ENCODE peak calls at places on chromosomes 5 and 9, in four cellular contexts. X is tibial artery, B is neural crest cell, A is neural progenitor cell. W is an unnamed sample.

GRCh38 chr5:17283121-17283415 is 65.6 kb downstream of the BASP1 start:
- DNase-seq in X (no peak), B (no peak), A (no peak), W (no peak)

GRCh38 chr9:36258989-36259315 is 704 bp upstream of the GNE start:
- DNase-seq in X (no peak), B (no peak), A (no peak), W (no peak)

GRCh38 chr5:132029609-132030008 is 18.2 kb upstream of the ACSL6 start:
- DNase-seq in X (no peak), B (no peak), A (no peak), W (no peak)

GRCh38 chr9:71608825-71609452 is 159.4 kb downstream of the CEMIP2 start:
- DNase-seq in X (no peak), B (no peak), A (peak), W (no peak)

GRCh38 chr9:36942891-36943290 is 91.2 kb downstream of the PAX5 start:
- DNase-seq in X (no peak), B (no peak), A (no peak), W (no peak)

GRCh38 chr5:150398432-150399157 is 14.1 kb downstream of the CD74 start:
- DNase-seq in X (no peak), B (no peak), A (no peak), W (no peak)

GRCh38 chr5:168282120-168282519 is 9.3 kb upstream of the WWC1 start:
- DNase-seq in X (no peak), B (no peak), A (peak), W (no peak)

GRCh38 chr5:160311491-160312138 is 749 bp downstream of the CCNJL start:
- DNase-seq in X (no peak), B (peak), A (no peak), W (no peak)

GRCh38 chr5:108615216-108615615 is 132.5 kb upstream of the FER start:
- DNase-seq in X (no peak), B (no peak), A (no peak), W (no peak)

GRCh38 chr5:33209252-33209651 is 231.5 kb upstream of the TARS1 start:
- DNase-seq in X (no peak), B (no peak), A (no peak), W (no peak)

GRCh38 chr9:101176384-101176783 is 147.9 kb downstream of the PLPPR1 start:
- DNase-seq in X (no peak), B (no peak), A (no peak), W (no peak)

GRCh38 chr9:38339087-38339486 is 53.4 kb upstream of the ALDH1B1 start:
- DNase-seq in X (no peak), B (no peak), A (no peak), W (no peak)

GRCh38 chr5:149170292-149170691 is 29.0 kb downstream of the ABLIM3 start:
- DNase-seq in X (no peak), B (no peak), A (no peak), W (no peak)

GRCh38 chr9:68775003-68775730 is 70.1 kb downstream of the PIP5K1B start:
- DNase-seq in X (no peak), B (no peak), A (no peak), W (no peak)

GRCh38 chr9:94018628-94019027 is 63.5 kb upstream of the BARX1 start:
- DNase-seq in X (no peak), B (no peak), A (no peak), W (no peak)

GRCh38 chr5:133848306-133848924 is 120.0 kb downstream of the C5orf15 start:
- DNase-seq in X (no peak), B (no peak), A (no peak), W (no peak)

GRCh38 chr5:174829511-174829864 is 105.1 kb downstream of the MSX2 start:
- DNase-seq in X (no peak), B (no peak), A (no peak), W (no peak)

GRCh38 chr5:179225387-179225786 is 119.9 kb downstream of the ADAMTS2 start:
- DNase-seq in X (peak), B (no peak), A (no peak), W (no peak)

GRCh38 chr5:83744851-83745250 is 24.2 kb upstream of the HAPLN1 start:
- DNase-seq in X (no peak), B (no peak), A (no peak), W (no peak)

GRCh38 chr9:70672136-70672535 is 257.7 kb upstream of the KLF9 start:
- DNase-seq in X (no peak), B (no peak), A (no peak), W (no peak)

GRCh38 chr5:112348915-112349314 is 70.2 kb downstream of the EPB41L4A start:
- DNase-seq in X (no peak), B (no peak), A (no peak), W (no peak)

GRCh38 chr9:70083429-70083828 is 39.8 kb downstream of the MAMDC2 start:
- DNase-seq in X (no peak), B (no peak), A (peak), W (no peak)

GRCh38 chr5:118653155-118653554 is 335.2 kb downstream of the DTWD2 start:
- DNase-seq in X (no peak), B (no peak), A (no peak), W (no peak)

DNA sequence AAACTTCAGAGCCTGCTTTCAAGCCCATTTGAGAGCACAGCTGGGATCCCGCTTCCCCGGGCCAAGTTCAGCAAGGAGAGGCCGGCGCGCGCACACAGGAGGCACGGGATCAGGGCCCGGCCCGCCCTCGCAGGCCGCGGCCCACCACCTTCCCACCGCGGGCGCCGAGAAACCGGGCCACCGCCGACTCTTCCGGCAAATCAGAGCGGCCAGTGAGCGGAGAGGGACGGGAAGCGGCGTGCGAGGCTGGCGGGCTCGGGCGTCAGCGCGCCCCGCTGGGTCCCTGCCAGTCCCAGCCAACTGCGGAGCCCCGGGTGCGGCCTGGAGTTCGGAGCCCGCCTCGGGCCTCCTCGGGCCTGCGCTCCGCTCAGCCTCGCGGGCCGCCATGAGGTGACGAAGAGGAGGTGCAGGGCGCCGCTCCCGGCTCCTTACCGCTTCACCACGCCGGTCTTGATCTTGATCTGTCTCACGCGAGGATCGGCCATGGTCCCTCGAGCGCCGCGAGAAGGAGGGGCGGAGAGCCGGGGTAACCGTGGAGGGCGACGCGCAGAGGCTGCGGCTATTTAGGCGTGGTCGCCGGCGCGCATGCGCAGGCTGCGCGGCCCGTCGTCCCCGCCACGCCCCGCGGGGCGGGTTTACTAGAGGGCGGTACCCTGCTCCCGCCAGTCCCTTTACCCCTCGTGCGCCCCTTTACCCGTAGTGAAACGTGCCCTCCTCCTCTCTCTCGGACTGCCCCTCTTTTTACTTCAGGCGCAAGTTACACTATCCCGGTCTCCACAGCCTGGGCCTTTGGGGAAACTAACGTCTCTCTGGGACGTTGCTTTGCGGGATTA is at the start of gene TBCA:
- DNase-seq in X (peak), B (peak), A (peak), W (peak)
- TF ChIP-seq CTCF in X (no peak), B (peak), A (peak), W (peak)

GRCh38 chr5:78605611-78606010 is 43.0 kb downstream of the LHFPL2 start:
- DNase-seq in X (no peak), B (no peak), A (no peak), W (no peak)
- TF ChIP-seq CTCF in X (no peak), B (no peak), A (no peak), W (no peak)

DNA sequence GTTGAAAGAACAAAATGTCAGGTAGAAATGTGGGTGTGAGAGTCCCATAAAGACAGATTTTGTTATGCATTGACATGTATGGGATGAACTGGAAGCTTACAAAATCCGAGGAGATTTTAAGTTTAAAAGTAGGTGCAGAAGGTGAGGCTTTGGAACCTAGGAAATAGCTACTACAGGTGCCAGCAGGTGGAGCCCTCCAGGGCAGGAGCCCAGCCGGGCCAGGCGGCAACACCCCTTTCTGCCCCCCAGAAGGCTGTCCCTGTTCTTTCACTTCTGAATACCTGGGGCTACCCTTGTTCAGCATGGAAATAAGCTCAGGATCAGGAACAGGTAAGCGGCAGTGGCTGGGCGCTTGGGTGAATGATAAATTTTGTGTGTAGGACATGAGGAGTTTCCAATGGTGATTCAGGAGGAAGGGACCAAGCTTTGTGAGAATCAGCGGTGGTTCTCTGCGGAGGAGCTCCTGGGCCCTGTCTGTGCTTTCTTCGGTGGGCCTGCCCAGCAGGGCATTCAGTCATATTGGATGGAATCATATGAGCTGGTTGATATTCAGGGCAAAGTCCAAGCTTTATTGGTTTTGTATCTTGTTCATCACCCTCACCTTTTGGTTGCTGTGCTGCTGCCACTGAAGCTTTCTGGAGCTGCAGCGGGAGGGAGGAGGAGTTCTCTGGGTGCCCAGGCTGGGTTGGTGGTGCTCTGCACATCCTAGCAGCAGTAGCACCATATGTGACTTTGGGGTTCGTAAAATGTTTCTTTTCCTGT is 12.3 kb downstream of the PCBD2 start:
- DNase-seq in X (no peak), B (no peak), A (peak), W (no peak)
- TF ChIP-seq CTCF in X (no peak), B (peak), A (peak), W (no peak)

GRCh38 chr9:123073991-123074422 is 40.5 kb downstream of the GPR21 start:
- DNase-seq in X (no peak), B (no peak), A (no peak), W (no peak)
- TF ChIP-seq CTCF in X (no peak), B (no peak), A (no peak), W (no peak)

DNA sequence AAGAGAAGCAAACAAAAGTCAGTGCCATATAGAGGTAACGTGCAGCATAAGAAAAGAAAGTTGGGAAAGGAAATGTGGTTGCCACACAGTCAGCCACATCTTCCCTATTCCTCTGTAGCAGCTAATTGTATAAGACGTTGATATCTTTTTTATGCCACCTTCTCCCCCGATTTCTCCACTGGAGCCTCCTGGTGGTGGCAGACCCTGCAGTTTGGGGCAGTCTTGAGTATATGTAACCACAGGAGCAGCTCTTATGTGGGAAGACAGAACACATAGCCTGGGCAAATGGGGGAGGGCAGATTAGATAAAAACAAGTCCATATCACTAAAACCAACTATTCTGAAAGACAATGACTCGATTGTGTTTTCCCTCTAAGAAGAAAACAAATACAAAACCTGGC is 99.7 kb downstream of the PLCXD3 start:
- DNase-seq in X (no peak), B (no peak), A (peak), W (no peak)
- TF ChIP-seq CTCF in X (no peak), B (no peak), A (peak), W (no peak)